ENCODE peak calls at places on chromosomes 13 and 19, in five cellular contexts. R is NCI-H748 treated with DMSO at 0.1 percent for 48 hours; O is CD8-positive, alpha-beta memory T cell; I is natural killer cell; F is left ventricle myocardium inferior. N is an unnamed sample.

GRCh38 chr13:20492036-20492435 is 33.6 kb downstream of the CRYL1 start:
- DNase-seq in R (no peak), O (no peak), I (no peak), F (no peak), N (no peak)

GRCh38 chr19:36257512-36257876 is 42.6 kb downstream of the ZNF146 start:
- DNase-seq in R (peak; percentile 36), O (no peak), I (no peak), F (peak; percentile 47), N (peak; percentile 61)

GRCh38 chr19:10009269-10009665 is 1.0 kb downstream of the COL5A3 start:
- DNase-seq in R (no peak), O (peak; percentile 66), I (peak; percentile 59), F (peak; percentile 84), N (peak; percentile 57)

GRCh38 chr13:109146912-109147624 is 517.7 kb downstream of the MYO16 start:
- DNase-seq in R (no peak), O (no peak), I (no peak), F (no peak), N (peak; percentile 59)

GRCh38 chr19:6837525-6837924 is 49.9 kb upstream of the ADGRE1 start:
- DNase-seq in R (no peak), O (no peak), I (no peak), F (no peak), N (no peak)

GRCh38 chr13:106034201-106034600 is 501.3 kb downstream of the EFNB2 start:
- DNase-seq in R (no peak), O (no peak), I (no peak), F (no peak), N (no peak)

GRCh38 chr19:18282788-18283141 is 1.3 kb upstream of the JUND start:
- DNase-seq in R (no peak), O (no peak), I (no peak), F (no peak), N (peak; percentile 37)

GRCh38 chr13:112606125-112607001 is 18.4 kb upstream of the TUBGCP3 start:
- DNase-seq in R (peak; percentile 68), O (peak; percentile 78), I (peak; percentile 77), F (peak; percentile 93), N (peak; percentile 95)

GRCh38 chr13:112107289-112107688 is 40.3 kb downstream of the SOX1 start:
- DNase-seq in R (no peak), O (no peak), I (no peak), F (no peak), N (no peak)

GRCh38 chr19:35908977-35909683 is 1.0 kb upstream of the TYROBP start:
- DNase-seq in R (no peak), O (no peak), I (no peak), F (peak; percentile 77), N (peak; percentile 85)

GRCh38 chr13:66114127-66114526 is 1116.0 kb downstream of the PCDH9 start:
- DNase-seq in R (no peak), O (no peak), I (no peak), F (no peak), N (no peak)

GRCh38 chr13:110799246-110800236 is 86.0 kb downstream of the ING1 start:
- DNase-seq in R (no peak), O (no peak), I (no peak), F (no peak), N (no peak)

GRCh38 chr13:59445812-59446211 is 717.9 kb downstream of the DIAPH3 start:
- DNase-seq in R (no peak), O (no peak), I (no peak), F (no peak), N (no peak)

GRCh38 chr13:111202745-111203144 is 87.6 kb downstream of the ARHGEF7 start:
- DNase-seq in R (no peak), O (no peak), I (no peak), F (no peak), N (peak; percentile 72)

GRCh38 chr19:3984908-3985642 is at the start of gene EEF2:
- DNase-seq in R (peak; percentile 54), O (peak; percentile 86), I (peak; percentile 92), F (peak; percentile 90), N (peak; percentile 91)

GRCh38 chr13:78881746-78882145 is 222.8 kb upstream of the OBI1 start:
- DNase-seq in R (peak; percentile 98), O (no peak), I (no peak), F (no peak), N (no peak)

GRCh38 chr13:45678282-45678681 is 23.8 kb upstream of the CBY2 start:
- DNase-seq in R (peak; percentile 66), O (no peak), I (no peak), F (no peak), N (no peak)

GRCh38 chr13:24644051-24644450 is 36.2 kb upstream of the ATP12A start:
- DNase-seq in R (no peak), O (no peak), I (no peak), F (no peak), N (peak; percentile 63)

GRCh38 chr19:2922987-2923386 is 21.8 kb downstream of the ZNF77 start:
- DNase-seq in R (no peak), O (no peak), I (no peak), F (no peak), N (no peak)

GRCh38 chr13:83890358-83890757 is 8.1 kb upstream of the SLITRK1 start:
- DNase-seq in R (no peak), O (no peak), I (no peak), F (no peak), N (no peak)

GRCh38 chr19:11539495-11540365 is 1.1 kb downstream of the CNN1 start:
- DNase-seq in R (no peak), O (no peak), I (no peak), F (peak; percentile 28), N (no peak)

GRCh38 chr19:1630012-1630411 is 22.4 kb downstream of the TCF3 start:
- DNase-seq in R (no peak), O (no peak), I (no peak), F (no peak), N (no peak)

GRCh38 chr19:19185853-19186728 is 5.9 kb downstream of the BORCS8 start:
- DNase-seq in R (no peak), O (peak; percentile 50), I (peak; percentile 36), F (no peak), N (peak; percentile 57)

GRCh38 chr19:34838753-34839431 is 65.9 kb upstream of the ZNF599 start:
- DNase-seq in R (no peak), O (no peak), I (no peak), F (no peak), N (no peak)

GRCh38 chr19:11694533-11695439 is 44.0 kb downstream of the ZNF823 start:
- DNase-seq in R (peak; percentile 81), O (peak; percentile 52), I (peak; percentile 88), F (peak; percentile 97), N (peak; percentile 96)

GRCh38 chr13:30808600-30808999 is 73.3 kb downstream of the ALOX5AP start:
- DNase-seq in R (no peak), O (no peak), I (no peak), F (no peak), N (no peak)